ENCODE peak calls at places on chromosomes 7 and 10, in six cellular contexts. H, P, J, U, L and Q are unnamed samples.

GRCh38 chr7:83649701-83650100 is 762 bp upstream of the SEMA3E start:
- DNase-seq in U (no peak), L (no peak), J (no peak), P (no peak), H (no peak), Q (no peak)

GRCh38 chr10:98323221-98324164 is 55.5 kb upstream of the LOXL4 start:
- DNase-seq in L (no peak), H (no peak), J (peak; percentile 94), P (peak; percentile 48), U (peak; percentile 87), Q (no peak)

GRCh38 chr10:73218466-73219191 is 28.4 kb downstream of the DNAJC9 start:
- DNase-seq in H (no peak), J (peak; percentile 76), U (no peak), L (no peak), P (no peak), Q (no peak)

GRCh38 chr7:2165610-2166594 is 66.8 kb downstream of the MAD1L1 start:
- DNase-seq in H (no peak), U (no peak), L (no peak), J (no peak), P (no peak), Q (no peak)

GRCh38 chr7:24979470-24979862 is 512 bp downstream of the OSBPL3 start:
- DNase-seq in L (no peak), H (peak; percentile 79), P (no peak), U (no peak), J (peak; percentile 66), Q (peak; percentile 70)

GRCh38 chr7:2060701-2061100 is 172.0 kb downstream of the MAD1L1 start:
- DNase-seq in J (no peak), L (no peak), U (peak; percentile 87), P (no peak), H (no peak), Q (no peak)

GRCh38 chr10:62765726-62766125 is 38.8 kb upstream of the ADO start:
- DNase-seq in H (no peak), J (no peak), U (no peak), P (no peak), L (no peak), Q (no peak)

GRCh38 chr10:91017202-91017601 is 96.3 kb upstream of the ANKRD1 start:
- DNase-seq in J (no peak), U (no peak), P (no peak), H (no peak), L (no peak), Q (no peak)

GRCh38 chr7:129951076-129952011 is 1.4 kb downstream of the UBE2H start:
- DNase-seq in U (no peak), H (peak; percentile 12), P (no peak), L (peak; percentile 32), J (peak; percentile 4), Q (no peak)

GRCh38 chr7:41224063-41224763 is 478.7 kb downstream of the INHBA start:
- DNase-seq in H (no peak), J (peak; percentile 98), P (no peak), U (no peak), L (no peak), Q (no peak)

GRCh38 chr10:117946525-117947070 is 100.1 kb downstream of the RAB11FIP2 start:
- DNase-seq in J (peak; percentile 76), L (no peak), H (no peak), P (no peak), U (no peak), Q (no peak)

GRCh38 chr7:87091487-87092066 is 32.1 kb upstream of the ELAPOR2 start:
- DNase-seq in J (peak; percentile 40), P (no peak), U (no peak), L (no peak), H (no peak), Q (no peak)

GRCh38 chr10:2951235-2951835 is 116.0 kb upstream of the PFKP start:
- DNase-seq in H (no peak), L (no peak), P (no peak), J (no peak), U (no peak), Q (no peak)

GRCh38 chr7:134320201-134320600 is 3.5 kb upstream of the SLC35B4 start:
- DNase-seq in U (no peak), L (no peak), J (peak; percentile 20), P (no peak), H (no peak), Q (no peak)

GRCh38 chr10:26665080-26666048 is 32.1 kb upstream of the PDSS1 start:
- DNase-seq in P (no peak), U (no peak), H (no peak), L (no peak), J (no peak), Q (no peak)

GRCh38 chr10:12934777-12935176 is 66.7 kb downstream of the CCDC3 start:
- DNase-seq in P (no peak), H (no peak), U (peak; percentile 6), L (no peak), J (peak; percentile 40), Q (no peak)

GRCh38 chr10:94524146-94524545 is 21.4 kb upstream of the HELLS start:
- DNase-seq in H (no peak), L (no peak), J (peak; percentile 3), U (peak; percentile 20), P (no peak), Q (no peak)

GRCh38 chr7:142795339-142795863 is 24.6 kb downstream of the PRSS2 start:
- DNase-seq in H (peak; percentile 74), J (peak; percentile 91), L (peak; percentile 84), P (no peak), U (no peak), Q (peak; percentile 45)

GRCh38 chr10:122029503-122030199 is 40.7 kb downstream of the TACC2 start:
- DNase-seq in U (no peak), J (no peak), P (no peak), H (no peak), L (no peak), Q (no peak)

GRCh38 chr7:100091411-100092181 is 2.8 kb downstream of the COPS6 start:
- DNase-seq in L (peak; percentile 46), U (no peak), J (no peak), P (no peak), H (no peak), Q (no peak)

GRCh38 chr7:104958278-104958903 is 55.6 kb upstream of the KMT2E start:
- DNase-seq in L (no peak), P (no peak), U (no peak), H (no peak), J (no peak), Q (no peak)

GRCh38 chr7:46909601-46910051 is 672.3 kb downstream of the TNS3 start:
- DNase-seq in H (no peak), J (peak; percentile 75), P (no peak), L (no peak), U (no peak), Q (no peak)

GRCh38 chr10:11783558-11783865 is 39.6 kb upstream of the PROSER2 start:
- DNase-seq in U (no peak), P (no peak), H (no peak), J (peak; percentile 8), L (no peak), Q (no peak)

GRCh38 chr10:36538945-36539586 is 586.3 kb upstream of the ANKRD30A start:
- DNase-seq in J (peak; percentile 100), H (no peak), U (no peak), L (no peak), P (no peak), Q (no peak)

GRCh38 chr7:45092100-45092930 is 3.5 kb upstream of the NACAD start:
- DNase-seq in P (no peak), H (no peak), U (no peak), J (peak; percentile 75), L (no peak), Q (no peak)

GRCh38 chr10:61784354-61785131 is 117.0 kb upstream of the ARID5B start:
- DNase-seq in J (no peak), H (no peak), L (no peak), U (no peak), P (no peak), Q (no peak)

GRCh38 chr10:75651452-75651851 is 220.0 kb downstream of the LRMDA start:
- DNase-seq in J (peak; percentile 64), P (no peak), H (no peak), U (no peak), L (peak; percentile 35), Q (no peak)

GRCh38 chr7:46932656-46933424 is 649.1 kb downstream of the TNS3 start:
- DNase-seq in L (no peak), J (peak; percentile 52), P (peak; percentile 44), U (peak; percentile 86), H (no peak), Q (no peak)

GRCh38 chr10:93873427-93874115 is 20.2 kb upstream of the SLC35G1 start:
- DNase-seq in J (no peak), P (no peak), H (no peak), U (no peak), L (no peak), Q (no peak)

DNA sequence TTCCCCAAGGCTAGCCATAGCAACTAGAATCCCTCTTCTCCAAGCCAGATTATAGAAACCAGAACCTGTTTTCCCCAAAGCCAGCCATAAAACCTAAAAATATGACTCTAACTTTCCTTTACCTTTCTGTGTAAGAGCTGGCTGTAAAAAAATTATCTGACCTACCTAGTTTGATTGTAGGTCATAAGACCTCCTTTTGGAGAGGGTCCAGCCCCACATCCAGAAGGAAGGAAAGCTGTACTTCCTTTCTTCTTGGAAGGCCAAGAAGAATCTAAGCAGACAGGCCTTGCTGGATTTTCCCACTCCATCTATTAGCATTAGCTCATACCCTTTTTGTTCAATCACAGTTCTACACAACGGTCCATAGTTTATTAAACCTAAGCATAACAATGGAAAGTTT is 1006.3 kb downstream of the SORCS3 start:
- DNase-seq in J (no peak), P (no peak), H (no peak), L (no peak), U (no peak), Q (no peak)
- H3K9me3 ChIP-seq in J (no peaks in the 10 kb centered on the region), P (no peaks in the 10 kb centered on the region), H (no peaks in the 10 kb centered on the region), L (no peaks in the 10 kb centered on the region), U (peaks cover 10% of the 10 kb centered on the region), Q (no peaks in the 10 kb centered on the region)

DNA sequence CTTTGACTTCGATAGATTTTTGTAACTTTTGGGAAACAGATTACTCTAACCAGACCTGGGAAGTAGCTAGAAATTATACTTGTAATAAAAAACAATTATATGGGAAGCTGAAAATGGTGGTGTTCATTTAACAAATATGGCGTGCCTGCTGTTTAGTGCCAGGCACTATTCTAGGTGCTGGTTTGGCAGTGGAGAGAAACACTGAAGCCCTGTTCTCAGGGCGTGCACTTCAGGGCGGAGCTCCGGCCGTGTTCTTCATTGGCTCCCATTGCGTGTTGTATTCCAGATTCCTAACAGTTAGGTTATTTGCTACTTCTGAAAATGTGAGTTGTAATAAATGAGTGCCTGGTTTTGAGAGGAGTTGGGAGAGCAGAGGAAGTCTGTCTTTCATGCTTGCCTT is 38.6 kb downstream of the DNAJB6 start:
- DNase-seq in P (no peak), U (no peak), L (no peak), H (no peak), J (no peak), Q (no peak)
- H3K9me3 ChIP-seq in P (no peaks in the 10 kb centered on the region), U (no peaks in the 10 kb centered on the region), L (no peaks in the 10 kb centered on the region), H (no peaks in the 10 kb centered on the region), J (no peaks in the 10 kb centered on the region), Q (no peaks in the 10 kb centered on the region)

DNA sequence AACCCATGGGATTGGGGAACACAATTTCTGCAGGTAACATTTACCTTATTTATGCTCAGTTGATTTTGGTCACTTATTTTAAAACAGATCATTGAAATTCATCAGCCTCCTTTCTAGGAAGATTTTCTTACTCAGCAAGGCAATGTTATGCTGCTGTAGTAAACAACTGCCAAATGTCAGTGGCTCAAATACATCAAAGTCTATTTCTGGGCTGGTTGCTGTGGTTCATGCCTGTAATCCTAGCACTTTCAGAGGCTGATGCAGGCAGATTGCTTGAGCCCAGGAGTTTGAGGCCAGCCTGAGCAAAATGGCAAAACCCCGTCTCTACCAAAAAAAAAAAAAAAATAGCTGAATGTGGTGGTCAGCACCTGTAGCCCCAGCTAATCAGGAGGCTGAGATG is 25.9 kb downstream of the HABP2 start:
- DNase-seq in H (no peak), P (no peak), L (no peak), J (no peak), U (no peak), Q (no peak)
- H3K9me3 ChIP-seq in H (no peaks in the 10 kb centered on the region), P (no peaks in the 10 kb centered on the region), L (no peaks in the 10 kb centered on the region), J (no peaks in the 10 kb centered on the region), U (no peaks in the 10 kb centered on the region), Q (no peaks in the 10 kb centered on the region)

GRCh38 chr7:64558323-64558705 is 4.6 kb downstream of the ZNF680 start:
- DNase-seq in P (no peak), U (no peak), J (no peak), H (no peak), L (no peak), Q (no peak)
- H3K9me3 ChIP-seq in P (no peaks in the 10 kb centered on the region), U (peaks cover 9% of the 10 kb centered on the region), J (peaks cover 17% of the 10 kb centered on the region), H (peaks cover 5% of the 10 kb centered on the region), L (peaks cover 3% of the 10 kb centered on the region), Q (no peaks in the 10 kb centered on the region)